ENCODE peak calls at places on chromosomes 16 and 17, in six cellular contexts. One of them, this sample, is unnamed.

GRCh38 chr17:50686494-50687199 is 21.1 kb downstream of the ANKRD40 start:
- DNase-seq in Panc1: no peak
- DNase-seq in fibroblast of the aortic adventitia: peak
- DNase-seq in brain microvascular endothelial cell: peak
- DNase-seq in astrocyte of the spinal cord: peak
- DNase-seq in aorta: peak
- DNase-seq in this sample: no peak

GRCh38 chr16:16973726-16974125 is 497.0 kb downstream of the XYLT1 start:
- DNase-seq in brain microvascular endothelial cell: no peak
- DNase-seq in fibroblast of the aortic adventitia: no peak
- DNase-seq in Panc1: no peak
- DNase-seq in aorta: no peak
- DNase-seq in astrocyte of the spinal cord: no peak
- DNase-seq in this sample: no peak

GRCh38 chr17:21283482-21284318 is 811 bp upstream of the MAP2K3 start:
- DNase-seq in aorta: peak
- DNase-seq in Panc1: no peak
- DNase-seq in astrocyte of the spinal cord: no peak
- DNase-seq in fibroblast of the aortic adventitia: peak
- DNase-seq in brain microvascular endothelial cell: peak
- DNase-seq in this sample: no peak

GRCh38 chr17:60231691-60232090 is 81.9 kb downstream of the CA4 start:
- DNase-seq in brain microvascular endothelial cell: no peak
- DNase-seq in astrocyte of the spinal cord: peak
- DNase-seq in fibroblast of the aortic adventitia: peak
- DNase-seq in Panc1: no peak
- DNase-seq in aorta: no peak
- DNase-seq in this sample: no peak

GRCh38 chr16:4994719-4995434 is 36.7 kb downstream of the SEC14L5 start:
- DNase-seq in brain microvascular endothelial cell: no peak
- DNase-seq in astrocyte of the spinal cord: no peak
- DNase-seq in Panc1: no peak
- DNase-seq in fibroblast of the aortic adventitia: no peak
- DNase-seq in aorta: peak
- DNase-seq in this sample: no peak

GRCh38 chr17:36544049-36544319 is 735 bp upstream of the GGNBP2 start:
- DNase-seq in astrocyte of the spinal cord: no peak
- DNase-seq in aorta: no peak
- DNase-seq in brain microvascular endothelial cell: peak
- DNase-seq in Panc1: no peak
- DNase-seq in fibroblast of the aortic adventitia: peak
- DNase-seq in this sample: no peak

GRCh38 chr16:84244728-84245127 is 4.9 kb upstream of the KCNG4 start:
- DNase-seq in aorta: no peak
- DNase-seq in fibroblast of the aortic adventitia: no peak
- DNase-seq in astrocyte of the spinal cord: no peak
- DNase-seq in Panc1: no peak
- DNase-seq in brain microvascular endothelial cell: no peak
- DNase-seq in this sample: no peak

GRCh38 chr17:30930495-30930894 is 8.8 kb downstream of the ADAP2 start:
- DNase-seq in aorta: peak
- DNase-seq in astrocyte of the spinal cord: no peak
- DNase-seq in brain microvascular endothelial cell: no peak
- DNase-seq in fibroblast of the aortic adventitia: no peak
- DNase-seq in Panc1: no peak
- DNase-seq in this sample: no peak

GRCh38 chr17:65041518-65041917 is 15.0 kb downstream of the GNA13 start:
- DNase-seq in brain microvascular endothelial cell: no peak
- DNase-seq in astrocyte of the spinal cord: no peak
- DNase-seq in Panc1: no peak
- DNase-seq in aorta: no peak
- DNase-seq in fibroblast of the aortic adventitia: no peak
- DNase-seq in this sample: no peak

GRCh38 chr16:81071816-81072215 is 5.2 kb downstream of the C16orf46 start:
- DNase-seq in astrocyte of the spinal cord: no peak
- DNase-seq in Panc1: peak
- DNase-seq in fibroblast of the aortic adventitia: no peak
- DNase-seq in brain microvascular endothelial cell: peak
- DNase-seq in aorta: no peak
- DNase-seq in this sample: no peak

GRCh38 chr17:792277-792676 is 10.1 kb downstream of the MRM3 start:
- DNase-seq in astrocyte of the spinal cord: no peak
- DNase-seq in aorta: peak
- DNase-seq in Panc1: no peak
- DNase-seq in brain microvascular endothelial cell: no peak
- DNase-seq in fibroblast of the aortic adventitia: no peak
- DNase-seq in this sample: no peak

GRCh38 chr17:69250641-69251040 is 22.0 kb upstream of the ABCA10 start:
- DNase-seq in astrocyte of the spinal cord: peak
- DNase-seq in aorta: no peak
- DNase-seq in Panc1: no peak
- DNase-seq in brain microvascular endothelial cell: peak
- DNase-seq in fibroblast of the aortic adventitia: peak
- DNase-seq in this sample: no peak

GRCh38 chr17:57609125-57609877 is 135.8 kb downstream of the CCDC182 start:
- DNase-seq in Panc1: no peak
- DNase-seq in aorta: peak
- DNase-seq in brain microvascular endothelial cell: no peak
- DNase-seq in astrocyte of the spinal cord: no peak
- DNase-seq in fibroblast of the aortic adventitia: no peak
- DNase-seq in this sample: no peak

DNA sequence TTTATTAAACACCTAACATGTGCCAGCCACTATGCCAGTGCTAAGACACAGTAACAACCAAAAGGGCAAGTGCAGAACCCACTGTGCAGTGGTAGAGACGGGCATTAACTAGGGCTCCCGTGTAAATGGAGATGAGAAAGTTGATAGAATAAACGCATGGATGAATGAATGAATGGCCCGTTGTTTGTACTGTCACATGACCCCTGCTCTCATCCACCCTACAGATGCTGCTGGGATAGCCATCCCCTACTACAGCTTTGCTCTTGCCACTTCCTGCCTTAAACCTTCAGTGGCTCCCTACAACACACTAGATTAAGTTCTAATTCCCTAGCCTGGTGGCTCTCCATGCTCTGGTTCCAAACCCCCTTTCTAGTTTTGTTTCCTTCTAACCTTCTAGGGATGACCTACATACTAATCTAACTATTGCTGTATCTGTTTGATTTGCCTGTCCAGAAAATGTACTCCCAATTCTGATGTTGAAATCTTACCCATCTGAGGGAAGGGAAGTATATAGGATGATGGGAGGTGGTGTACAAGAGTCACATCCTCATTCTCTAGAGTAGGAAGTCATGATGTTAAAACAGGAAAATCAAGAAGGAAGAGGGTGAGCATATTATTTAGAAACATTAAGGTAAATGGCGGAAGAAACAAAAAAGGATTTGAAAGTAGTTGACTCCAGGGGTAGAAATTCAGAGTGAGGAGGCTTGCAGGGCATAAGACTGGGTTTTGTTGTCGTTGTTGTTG is 11.4 kb upstream of the TNRC6C start:
- DNase-seq in brain microvascular endothelial cell: no peak
- DNase-seq in fibroblast of the aortic adventitia: no peak
- DNase-seq in astrocyte of the spinal cord: no peak
- DNase-seq in Panc1: no peak
- DNase-seq in aorta: no peak
- DNase-seq in this sample: no peak
- H3K4me3 ChIP-seq in brain microvascular endothelial cell: no peak
- H3K4me3 ChIP-seq in fibroblast of the aortic adventitia: no peak
- H3K4me3 ChIP-seq in astrocyte of the spinal cord: no peak
- H3K4me3 ChIP-seq in Panc1: no peak
- H3K4me3 ChIP-seq in aorta: no peak
- H3K4me3 ChIP-seq in this sample: no peak

GRCh38 chr16:14015948-14016347 is 55.2 kb upstream of the MRTFB start:
- DNase-seq in fibroblast of the aortic adventitia: peak
- DNase-seq in aorta: no peak
- DNase-seq in Panc1: peak
- DNase-seq in astrocyte of the spinal cord: peak
- DNase-seq in brain microvascular endothelial cell: peak
- DNase-seq in this sample: no peak
- H3K4me3 ChIP-seq in fibroblast of the aortic adventitia: no peak
- H3K4me3 ChIP-seq in aorta: no peak
- H3K4me3 ChIP-seq in Panc1: no peak
- H3K4me3 ChIP-seq in astrocyte of the spinal cord: no peak
- H3K4me3 ChIP-seq in brain microvascular endothelial cell: no peak
- H3K4me3 ChIP-seq in this sample: no peak

DNA sequence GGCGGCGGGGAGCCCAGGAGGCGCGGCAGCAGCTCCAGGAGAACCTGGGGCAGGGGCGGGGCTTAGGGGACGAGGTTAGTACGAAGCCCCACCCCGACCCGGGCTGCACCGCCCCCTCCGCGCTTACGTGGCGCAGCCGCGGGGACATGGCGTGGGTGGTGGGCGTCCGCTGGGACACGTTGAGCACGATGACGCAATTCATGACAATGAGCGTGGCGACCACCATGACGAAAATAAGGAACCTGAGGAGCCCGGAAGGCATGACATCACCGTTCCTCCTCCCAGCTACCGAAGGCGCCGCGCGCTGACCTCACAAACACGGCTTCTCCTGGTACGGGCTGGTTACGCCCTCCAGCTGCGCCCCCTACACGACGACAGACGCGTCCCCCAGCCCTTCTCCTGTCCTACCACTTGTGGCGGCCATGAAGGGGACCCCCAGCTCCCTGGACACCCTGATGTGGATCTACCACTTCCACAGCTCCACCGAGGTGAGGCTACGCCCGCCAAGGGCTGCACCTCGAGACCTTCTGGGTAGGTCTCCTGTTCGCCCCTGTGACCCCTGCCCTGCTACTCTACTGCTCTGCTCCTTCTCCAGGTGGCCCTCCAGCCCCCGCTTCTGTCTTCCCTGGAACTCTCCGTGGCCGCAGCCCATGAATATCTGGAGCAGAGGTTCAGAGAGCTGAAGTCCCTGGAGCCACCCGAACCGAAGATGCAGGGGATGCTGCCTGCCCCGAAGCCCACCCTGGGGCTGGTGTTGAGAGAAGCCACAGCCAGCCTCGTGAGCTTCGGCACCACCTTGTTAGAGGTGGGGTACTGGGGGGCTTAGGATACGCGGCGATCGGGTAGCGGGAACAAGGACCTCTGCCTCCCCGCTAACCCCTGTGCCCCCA is at the start of gene C17orf107:
- DNase-seq in aorta: peak
- DNase-seq in brain microvascular endothelial cell: peak
- DNase-seq in fibroblast of the aortic adventitia: peak
- DNase-seq in astrocyte of the spinal cord: peak
- DNase-seq in Panc1: no peak
- DNase-seq in this sample: peak
- H3K4me3 ChIP-seq in aorta: peak
- H3K4me3 ChIP-seq in brain microvascular endothelial cell: peak
- H3K4me3 ChIP-seq in fibroblast of the aortic adventitia: peak
- H3K4me3 ChIP-seq in astrocyte of the spinal cord: peak
- H3K4me3 ChIP-seq in Panc1: peak
- H3K4me3 ChIP-seq in this sample: peak

DNA sequence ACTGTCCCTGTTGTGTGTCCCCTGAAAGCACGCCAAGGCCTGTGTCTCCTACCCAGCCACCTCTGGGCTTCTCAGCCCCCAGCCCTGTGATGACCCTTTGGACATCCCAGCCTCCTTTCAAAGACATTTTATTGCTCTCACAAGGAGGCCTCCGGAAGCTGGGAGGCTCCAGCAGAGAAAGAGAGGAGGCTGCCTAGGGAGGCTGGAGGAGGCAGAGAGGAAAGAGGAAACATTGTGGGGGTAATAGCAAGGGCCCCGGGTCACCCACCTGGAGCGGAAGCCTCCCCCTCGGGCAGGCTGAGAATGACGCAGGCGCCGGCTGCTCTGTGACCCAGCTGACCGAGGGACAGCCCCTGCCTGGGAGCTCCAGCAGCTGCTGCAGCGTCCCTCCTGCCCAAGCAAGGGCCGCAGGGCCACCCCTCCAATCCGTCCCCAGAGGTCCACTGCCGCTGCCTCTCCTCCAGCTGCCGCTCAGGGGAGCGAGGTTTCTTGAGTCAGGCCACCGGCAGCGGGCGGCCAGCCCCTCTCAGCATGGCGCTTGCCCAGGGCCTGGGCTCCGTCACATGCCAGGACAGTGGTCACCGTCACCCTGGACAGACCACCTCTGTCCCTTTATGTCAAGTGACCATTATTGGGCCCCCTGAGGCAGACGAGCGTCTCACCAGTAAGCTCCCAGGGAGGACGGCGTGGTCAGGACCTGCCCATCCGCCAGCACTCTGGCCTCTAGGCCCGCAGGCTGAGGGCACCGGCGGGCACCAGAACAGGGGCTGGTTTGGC is 29.3 kb downstream of the ACTG1 start:
- DNase-seq in Panc1: no peak
- DNase-seq in aorta: no peak
- DNase-seq in brain microvascular endothelial cell: no peak
- DNase-seq in fibroblast of the aortic adventitia: no peak
- DNase-seq in astrocyte of the spinal cord: peak
- DNase-seq in this sample: peak
- H3K4me3 ChIP-seq in Panc1: no peak
- H3K4me3 ChIP-seq in aorta: no peak
- H3K4me3 ChIP-seq in brain microvascular endothelial cell: peak
- H3K4me3 ChIP-seq in fibroblast of the aortic adventitia: no peak
- H3K4me3 ChIP-seq in astrocyte of the spinal cord: no peak
- H3K4me3 ChIP-seq in this sample: no peak

GRCh38 chr16:56637814-56638750 is at the start of gene MT1A:
- DNase-seq in brain microvascular endothelial cell: no peak
- DNase-seq in Panc1: no peak
- DNase-seq in fibroblast of the aortic adventitia: peak
- DNase-seq in astrocyte of the spinal cord: peak
- DNase-seq in aorta: peak
- DNase-seq in this sample: no peak

GRCh38 chr16:56636616-56637413 is 1.7 kb upstream of the MT1A start:
- DNase-seq in astrocyte of the spinal cord: no peak
- DNase-seq in brain microvascular endothelial cell: no peak
- DNase-seq in Panc1: no peak
- DNase-seq in fibroblast of the aortic adventitia: no peak
- DNase-seq in aorta: no peak
- DNase-seq in this sample: no peak

GRCh38 chr16:56641166-56641565 is 2.7 kb downstream of the MT1A start:
- DNase-seq in brain microvascular endothelial cell: no peak
- DNase-seq in astrocyte of the spinal cord: no peak
- DNase-seq in aorta: no peak
- DNase-seq in Panc1: no peak
- DNase-seq in fibroblast of the aortic adventitia: no peak
- DNase-seq in this sample: no peak

GRCh38 chr16:56640076-56640475 is 1.6 kb downstream of the MT1A start:
- DNase-seq in aorta: no peak
- DNase-seq in astrocyte of the spinal cord: no peak
- DNase-seq in fibroblast of the aortic adventitia: no peak
- DNase-seq in Panc1: no peak
- DNase-seq in brain microvascular endothelial cell: no peak
- DNase-seq in this sample: no peak

DNA sequence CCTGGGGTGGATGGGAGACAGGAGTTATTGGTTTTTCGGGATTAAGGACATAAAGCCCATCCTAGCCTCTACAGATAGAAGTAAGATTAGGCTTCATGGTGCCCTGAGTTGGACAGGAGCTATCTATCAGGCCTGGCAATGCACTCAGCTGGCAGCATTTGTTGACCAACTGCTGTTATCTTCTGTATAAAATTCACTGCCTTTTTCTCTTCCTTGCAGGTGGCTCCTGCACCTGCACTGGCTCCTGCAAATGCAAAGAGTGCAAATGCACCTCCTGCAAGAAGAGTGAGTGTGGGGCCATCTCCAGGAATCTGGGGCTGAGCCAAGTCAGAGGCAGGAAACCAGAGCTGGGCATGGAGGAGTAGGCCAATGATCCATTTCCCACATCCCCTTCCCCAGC is 579 bp downstream of the MT1A start:
- DNase-seq in astrocyte of the spinal cord: no peak
- DNase-seq in fibroblast of the aortic adventitia: no peak
- DNase-seq in aorta: no peak
- DNase-seq in brain microvascular endothelial cell: no peak
- DNase-seq in Panc1: no peak
- DNase-seq in this sample: no peak
- H3K4me3 ChIP-seq in astrocyte of the spinal cord: no peak
- H3K4me3 ChIP-seq in fibroblast of the aortic adventitia: no peak
- H3K4me3 ChIP-seq in aorta: no peak
- H3K4me3 ChIP-seq in brain microvascular endothelial cell: no peak
- H3K4me3 ChIP-seq in Panc1: peak
- H3K4me3 ChIP-seq in this sample: no peak

This sample was measured in CD8-positive, alpha-beta memory T cell.